ENCODE peak calls at places on chromosome 22, in ten cellular contexts. F is astrocyte of the spinal cord; S is activated CD4-positive, alpha-beta T cell treated with anti-CD3 and anti-CD28 coated beads, Interleukin-2, amount 10 ng/mL, durations not matched to agents 7 days and 5 days; X is activated T-cell treated with anti-CD3 and anti-CD28 coated beads, Interleukin-2, amount 50 U/mL, for 24 hours; J is RWPE1; A is stimulated activated CD4-positive, alpha-beta T cell treated with anti-CD3 and anti-CD28 coated beads, Interleukin-4, amount 100 ng/mL, for 48 hours; Z is A549; E is IMR-90; M is NCI-H510A treated with DMSO at 0.1 percent for 48 hours; O is AG04449. R is an unnamed sample.

GRCh38 chr22:25051073-25051472 is 98.6 kb downstream of the KIAA1671 start:
- DNase-seq in Z (peak), S (no peak), O (no peak), J (no peak), X (no peak), E (no peak), A (no peak), F (no peak), M (no peak), R (no peak)

GRCh38 chr22:36288571-36289405 is 35.9 kb downstream of the APOL1 start:
- DNase-seq in F (no peak), O (no peak), Z (no peak), X (no peak), E (no peak), S (no peak), J (no peak), A (no peak), M (no peak), R (no peak)

GRCh38 chr22:32661296-32661695 is 140.2 kb upstream of the TIMP3 start:
- DNase-seq in J (peak), S (no peak), Z (no peak), F (peak), M (no peak), O (peak), X (no peak), E (peak), A (no peak), R (peak)

GRCh38 chr22:43811777-43812148 is 342 bp downstream of the EFCAB6 start:
- DNase-seq in Z (no peak), A (no peak), E (peak), O (no peak), M (no peak), X (no peak), F (no peak), S (peak), J (peak), R (no peak)

GRCh38 chr22:34943830-34944229 is 122.1 kb upstream of the ISX start:
- DNase-seq in S (no peak), M (no peak), A (no peak), O (no peak), E (no peak), Z (peak), X (no peak), J (no peak), F (no peak), R (no peak)

GRCh38 chr22:46071451-46072029 is 78.8 kb upstream of the PPARA start:
- DNase-seq in A (peak), Z (peak), O (peak), J (peak), S (peak), F (peak), M (peak), E (peak), X (peak), R (peak)

GRCh38 chr22:38228326-38228872 is 26.6 kb downstream of the MAFF start:
- DNase-seq in Z (no peak), F (peak), O (no peak), E (no peak), A (no peak), S (no peak), M (no peak), J (no peak), X (no peak), R (no peak)

GRCh38 chr22:33887173-33887572 is 33.1 kb downstream of the LARGE1 start:
- DNase-seq in F (no peak), A (no peak), X (no peak), Z (no peak), S (no peak), O (no peak), M (no peak), E (no peak), J (no peak), R (no peak)

GRCh38 chr22:50271519-50271970 is 1.4 kb upstream of the MAPK11 start:
- DNase-seq in Z (peak), X (peak), S (peak), M (peak), A (peak), J (peak), O (no peak), E (peak), F (peak), R (no peak)

GRCh38 chr22:43812149-43812842 is at the start of gene EFCAB6:
- DNase-seq in F (peak), M (peak), S (peak), Z (peak), A (peak), O (no peak), J (peak), X (peak), E (peak), R (peak)

GRCh38 chr22:24466831-24467249 is 28.3 kb upstream of the UPB1 start:
- DNase-seq in E (peak), S (no peak), Z (peak), A (no peak), F (peak), M (no peak), O (no peak), X (no peak), J (no peak), R (no peak)

GRCh38 chr22:30290679-30291333 is 1.5 kb upstream of the CASTOR1 start:
- DNase-seq in O (no peak), A (no peak), J (peak), S (no peak), X (no peak), E (peak), M (peak), Z (no peak), F (peak), R (no peak)

GRCh38 chr22:30196141-30196866 is 50.3 kb downstream of the LIF start:
- DNase-seq in E (peak), J (peak), F (peak), M (peak), Z (peak), O (peak), X (peak), S (peak), A (peak), R (peak)

GRCh38 chr22:40922484-40923303 is 28.5 kb upstream of the RBX1 start:
- DNase-seq in E (peak), M (peak), S (peak), Z (peak), F (peak), J (peak), X (no peak), A (no peak), O (no peak), R (peak)

GRCh38 chr22:33803883-33804282 is 116.4 kb downstream of the LARGE1 start:
- DNase-seq in M (no peak), S (no peak), Z (no peak), J (no peak), E (peak), X (no peak), F (no peak), A (no peak), O (no peak), R (no peak)

GRCh38 chr22:50305658-50306566 is 1.5 kb downstream of the PLXNB2 start:
- DNase-seq in Z (peak), S (no peak), M (peak), E (peak), X (no peak), F (peak), J (peak), O (peak), A (no peak), R (peak)

GRCh38 chr22:20013382-20013871 is 3.2 kb downstream of the ARVCF start:
- DNase-seq in S (no peak), J (no peak), O (no peak), A (no peak), E (peak), X (peak), Z (peak), M (no peak), F (peak), R (no peak)

GRCh38 chr22:49289822-49290221 is 537.9 kb downstream of the BRD1 start:
- DNase-seq in F (no peak), S (no peak), M (no peak), J (no peak), Z (no peak), O (no peak), A (no peak), E (no peak), X (no peak), R (no peak)

GRCh38 chr22:28821452-28821851 is 21.1 kb upstream of the XBP1 start:
- DNase-seq in J (no peak), E (no peak), X (no peak), F (no peak), Z (no peak), S (no peak), O (no peak), A (no peak), M (no peak), R (no peak)

GRCh38 chr22:49300241-49300640 is 527.4 kb downstream of the BRD1 start:
- DNase-seq in M (no peak), E (no peak), F (no peak), A (no peak), S (no peak), X (peak), J (no peak), O (no peak), Z (no peak), R (no peak)

GRCh38 chr22:22882033-22882717 is 5.4 kb upstream of the IGLL5 start:
- DNase-seq in M (peak), S (no peak), F (no peak), E (no peak), Z (no peak), X (no peak), O (no peak), J (no peak), A (no peak), R (no peak)

R was measured in AG04450.